ENCODE peak calls at places on chromosome 14, in six cellular contexts. K is COR-L47; M is effector memory CD8-positive, alpha-beta T cell; G is CD4-positive, alpha-beta T cell; Z is GM12891; E is lower leg skin. I is an unnamed sample.

GRCh38 chr14:68349900-68350323 is 443.0 kb downstream of the ZFP36L1 start:
- DNase-seq in Z (no peak), K (no peak), G (no peak), M (no peak), E (no peak), I (no peak)

GRCh38 chr14:54864526-54864925 is 38.1 kb downstream of the GCH1 start:
- DNase-seq in G (no peak), M (no peak), K (no peak), Z (no peak), E (no peak), I (no peak)

GRCh38 chr14:49497725-49498348 is 88.3 kb downstream of the RPS29 start:
- DNase-seq in E (no peak), Z (peak; percentile 24), M (peak; percentile 10), G (no peak), K (peak; percentile 44), I (peak; percentile 64)

GRCh38 chr14:64990939-64991338 is 4.2 kb downstream of the FNTB start:
- DNase-seq in G (no peak), K (no peak), M (no peak), Z (no peak), E (no peak), I (no peak)

GRCh38 chr14:75018684-75019083 is 16.0 kb downstream of the EIF2B2 start:
- DNase-seq in G (no peak), E (no peak), Z (no peak), M (no peak), K (no peak), I (no peak)

GRCh38 chr14:85731198-85731597 is 201.3 kb downstream of the FLRT2 start:
- DNase-seq in G (no peak), K (no peak), E (no peak), M (no peak), Z (no peak), I (peak; percentile 3)

GRCh38 chr14:104383931-104384775 is 195.4 kb upstream of the C14orf180 start:
- DNase-seq in Z (no peak), G (no peak), E (no peak), K (peak; percentile 95), M (no peak), I (no peak)

GRCh38 chr14:56490379-56490778 is 89.2 kb upstream of the TMEM260 start:
- DNase-seq in G (no peak), M (no peak), E (no peak), K (peak; percentile 61), Z (no peak), I (peak; percentile 9)

GRCh38 chr14:85604671-85605070 is 74.7 kb downstream of the FLRT2 start:
- DNase-seq in K (no peak), G (no peak), M (no peak), Z (no peak), E (no peak), I (no peak)

GRCh38 chr14:28163261-28163660 is 603.3 kb upstream of the FOXG1 start:
- DNase-seq in Z (no peak), K (no peak), M (no peak), E (no peak), G (no peak), I (no peak)

GRCh38 chr14:95993768-95994592 is 45.2 kb upstream of the C14orf132 start:
- DNase-seq in Z (no peak), G (no peak), K (peak; percentile 89), E (no peak), M (peak; percentile 13), I (peak; percentile 11)

GRCh38 chr14:51929156-51929555 is 60.2 kb upstream of the RTRAF start:
- DNase-seq in G (no peak), E (no peak), Z (no peak), K (no peak), M (no peak), I (no peak)

GRCh38 chr14:92960706-92961566 is 38.0 kb downstream of the CHGA start:
- DNase-seq in E (no peak), M (no peak), G (no peak), Z (no peak), K (no peak), I (peak; percentile 34)

GRCh38 chr14:71799831-71800230 is 132.4 kb upstream of the RGS6 start:
- DNase-seq in G (no peak), Z (no peak), K (no peak), M (no peak), E (no peak), I (no peak)

I was measured in mammary epithelial cell.